ENCODE peak calls at places on chromosomes 3 and 15, in six cellular contexts. Q is HepG2, U is K562, H is WTC11, O is GM12878, I is GM23338. E is an unnamed sample.

GRCh38 chr15:78714890-78715289 is 73.9 kb upstream of the CHRNB4 start:
- DNase-seq in Q (peak; percentile 38), U (no peak), H (no peak), O (no peak), I (peak; percentile 36), E (no peak)

GRCh38 chr3:154829979-154830378 is 250.1 kb upstream of the MME start:
- DNase-seq in Q (no peak), U (no peak), H (no peak), O (no peak), I (no peak), E (no peak)

GRCh38 chr3:104461431-104461830 is 905.3 kb upstream of the ALCAM start:
- DNase-seq in Q (no peak), U (no peak), H (no peak), O (no peak), I (no peak), E (no peak)

GRCh38 chr3:177830411-177830849 is 633.1 kb upstream of the TBL1XR1 start:
- DNase-seq in Q (no peak), U (no peak), H (no peak), O (no peak), I (no peak), E (no peak)

GRCh38 chr15:27232876-27233275 is 261.9 kb downstream of the GABRG3 start:
- DNase-seq in Q (no peak), U (no peak), H (no peak), O (no peak), I (no peak), E (peak; percentile 32)

GRCh38 chr3:180416111-180416541 is 185.8 kb upstream of the TTC14 start:
- DNase-seq in Q (peak; percentile 23), U (no peak), H (no peak), O (no peak), I (no peak), E (no peak)

GRCh38 chr3:171622126-171622525 is 161.9 kb upstream of the TNIK start:
- DNase-seq in Q (no peak), U (no peak), H (no peak), O (no peak), I (no peak), E (no peak)

GRCh38 chr15:77036537-77037474 is 34.1 kb downstream of the TSPAN3 start:
- DNase-seq in Q (no peak), U (no peak), H (no peak), O (no peak), I (no peak), E (peak; percentile 43)

GRCh38 chr3:157107644-157108133 is 52.3 kb downstream of the CCNL1 start:
- DNase-seq in Q (no peak), U (no peak), H (no peak), O (no peak), I (no peak), E (no peak)

GRCh38 chr3:17070560-17070959 is 185.8 kb downstream of the PLCL2 start:
- DNase-seq in Q (no peak), U (no peak), H (peak; percentile 32), O (no peak), I (peak; percentile 57), E (no peak)

DNA sequence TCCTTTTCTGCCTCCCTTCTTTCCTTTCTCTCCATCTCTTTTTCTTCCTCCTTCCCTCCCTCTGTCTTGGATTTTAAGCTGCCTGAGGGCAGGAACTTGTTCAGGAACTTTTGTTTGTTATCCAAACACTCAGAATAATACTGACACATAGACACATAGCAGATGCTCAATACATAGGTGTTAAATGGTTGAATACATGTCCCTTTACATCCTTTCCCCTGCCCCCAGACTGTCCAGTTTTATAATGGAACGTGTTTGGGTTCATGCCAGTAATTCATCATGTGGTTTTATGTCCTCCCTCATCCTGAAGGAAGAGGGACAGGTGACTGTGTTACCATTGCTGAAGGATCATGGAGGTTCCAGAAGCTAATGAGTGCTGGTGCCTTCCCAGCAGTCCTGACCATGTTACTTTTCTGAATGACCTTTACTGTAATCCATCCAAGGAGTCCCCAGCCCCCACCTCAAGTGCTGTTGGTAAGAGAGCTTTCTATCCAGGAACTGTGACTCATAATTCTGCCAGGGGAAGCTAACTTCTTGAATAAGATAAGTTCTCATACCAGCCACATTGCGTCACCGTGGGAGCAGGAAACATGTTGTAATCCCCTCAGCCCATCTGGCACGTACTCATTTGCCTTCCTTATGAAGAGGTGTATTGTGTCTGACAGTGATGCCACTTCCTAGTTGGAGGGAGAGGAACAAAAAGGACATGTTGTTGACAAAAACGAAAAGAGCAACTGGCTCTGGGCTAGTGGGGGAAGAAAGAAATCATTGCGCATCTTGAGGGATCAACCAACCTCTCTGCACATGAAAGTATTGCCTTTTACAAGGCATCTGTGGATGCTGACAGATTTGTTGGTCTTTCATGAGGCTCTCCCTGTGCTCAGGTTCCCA is 52.4 kb downstream of the IL1RAP start:
- DNase-seq in Q (peak; percentile 98), U (no peak), H (no peak), O (no peak), I (peak; percentile 24), E (no peak)
- TF ChIP-seq CREB1 in Q (peak; percentile 54), U (no peak), H (no peak), O (no peak), I (no peak), E (no peak)

DNA sequence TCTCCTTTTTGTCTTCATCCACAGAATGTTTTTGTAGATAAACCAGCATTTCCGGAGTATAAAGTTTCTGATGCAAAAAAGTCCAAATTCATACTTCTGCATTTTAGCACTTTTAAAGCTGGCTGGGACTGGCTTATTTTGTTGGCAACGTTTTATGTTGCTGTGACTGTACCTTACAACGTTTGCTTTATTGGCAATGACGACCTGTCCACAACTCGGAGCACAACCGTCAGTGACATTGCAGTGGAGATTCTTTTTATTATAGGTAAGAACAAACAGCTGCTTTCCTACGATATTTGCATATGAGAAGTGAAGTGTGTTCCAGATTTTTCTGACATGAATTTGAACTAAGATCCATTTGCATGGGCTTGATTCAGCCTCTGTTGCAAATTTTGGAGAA is 199.4 kb downstream of the KCNH8 start:
- DNase-seq in Q (no peak), U (no peak), H (no peak), O (no peak), I (no peak), E (no peak)
- TF ChIP-seq CREB1 in Q (no peak), U (no peak), H (no peak), O (no peak), I (no peak), E (no peak)

DNA sequence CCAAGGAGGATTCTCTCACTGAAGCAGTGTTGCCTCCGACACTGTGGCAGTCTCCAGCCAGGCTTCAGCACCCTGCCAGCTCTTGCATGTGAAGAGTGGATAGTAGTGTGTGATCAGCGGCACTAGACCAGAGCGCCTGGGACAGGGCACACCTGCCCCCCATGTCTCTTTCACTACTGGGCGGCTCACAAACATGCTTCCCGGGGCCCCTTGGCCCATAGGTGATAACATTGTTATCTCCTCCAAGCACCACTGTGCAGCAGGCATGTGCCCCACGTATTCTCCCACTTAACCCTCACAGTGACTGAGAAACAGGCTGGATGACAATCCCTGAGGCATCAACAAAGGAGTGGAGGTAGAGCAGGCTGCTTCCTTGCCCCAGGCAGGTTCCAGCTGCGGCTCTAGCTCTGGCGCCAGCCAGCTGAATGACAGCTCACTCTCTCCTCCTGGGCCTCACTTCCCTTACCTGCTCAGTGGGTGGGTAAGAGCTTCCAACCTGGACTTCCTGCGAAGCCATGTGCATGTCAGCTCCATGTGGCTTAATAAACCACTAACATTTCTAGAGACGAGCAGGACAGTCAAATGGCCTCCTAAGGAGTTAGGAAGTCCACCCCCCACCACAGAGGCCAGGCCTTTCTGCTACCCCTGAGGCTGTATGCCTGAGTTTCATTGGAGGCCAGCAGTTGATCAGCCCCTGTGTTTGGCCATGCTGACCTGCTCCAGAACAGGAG is 37.8 kb downstream of the KLF13 start:
- DNase-seq in Q (no peak), U (peak; percentile 39), H (no peak), O (no peak), I (no peak), E (no peak)
- TF ChIP-seq CREB1 in Q (no peak), U (no peak), H (no peak), O (no peak), I (no peak), E (no peak)

GRCh38 chr15:41493205-41493901 is at the start of gene ITPKA:
- DNase-seq in Q (peak; percentile 88), U (peak; percentile 88), H (peak; percentile 80), O (peak; percentile 30), I (peak; percentile 85), E (no peak)
- TF ChIP-seq CREB1 in Q (no peak), U (no peak), H (no peak), O (peak; percentile 9), I (no peak), E (no peak)

DNA sequence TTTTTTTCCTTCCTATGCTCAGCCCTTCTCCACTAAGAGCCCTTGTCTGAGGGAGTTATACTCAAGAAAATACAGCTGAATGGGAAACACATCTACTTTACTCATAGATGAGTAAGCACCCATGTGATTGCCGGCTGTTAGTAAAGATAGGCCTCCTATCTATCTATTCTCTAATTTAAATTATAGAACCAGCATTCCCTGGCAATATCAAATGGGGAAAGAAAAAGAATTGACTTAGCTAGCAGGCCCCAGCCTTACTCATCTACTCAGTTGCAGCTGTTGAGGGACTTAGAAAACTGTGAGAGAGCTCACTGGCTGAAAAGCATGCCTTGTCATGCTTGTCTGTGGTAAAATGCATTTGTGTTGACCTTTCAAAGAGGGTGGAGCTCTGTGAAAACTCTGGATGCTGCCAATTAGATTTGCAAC is 116.9 kb upstream of the LRRFIP2 start:
- DNase-seq in Q (no peak), U (peak; percentile 72), H (no peak), O (no peak), I (no peak), E (no peak)
- TF ChIP-seq CREB1 in Q (no peak), U (peak; percentile 33), H (no peak), O (no peak), I (no peak), E (no peak)

E was measured in H1.